ENCODE peak calls at places on chromosomes 7 and 10, in four cellular contexts. O is stomach, S is spleen, G is K562. K is an unnamed sample.
A peak's percentile ranks its signal among the peaks of the same experiment; 100 is the strongest.

GRCh38 chr7:41418337-41418736 is 284.6 kb downstream of the INHBA start:
- DNase-seq in G (no peak), S (no peak), O (no peak), K (no peak)

GRCh38 chr7:46752881-46753366 is 829.0 kb downstream of the TNS3 start:
- DNase-seq in O (no peak), G (no peak), S (no peak), K (no peak)

GRCh38 chr10:77702166-77702565 is 64.6 kb upstream of the KCNMA1 start:
- DNase-seq in G (no peak), O (no peak), S (no peak), K (no peak)

GRCh38 chr10:33358016-33358415 is 23.5 kb upstream of the NRP1 start:
- DNase-seq in O (no peak), G (no peak), S (no peak), K (no peak)

GRCh38 chr10:118911361-118911760 is 118.2 kb upstream of the NANOS1 start:
- DNase-seq in S (no peak), O (no peak), G (no peak), K (no peak)

GRCh38 chr7:1665721-1666250 is 4.3 kb upstream of the ELFN1 start:
- DNase-seq in S (peak; percentile 77), O (no peak), G (peak; percentile 70), K (peak; percentile 87)

GRCh38 chr10:128568041-128568440 is 441.8 kb upstream of the MKI67 start:
- DNase-seq in G (no peak), O (no peak), S (no peak), K (no peak)

GRCh38 chr7:373818-374705 is 84.1 kb downstream of the FOXL3 start:
- DNase-seq in S (no peak), O (peak; percentile 25), G (no peak), K (peak; percentile 10)

GRCh38 chr7:2198206-2198605 is 34.5 kb downstream of the MAD1L1 start:
- DNase-seq in S (no peak), O (peak; percentile 66), G (no peak), K (peak; percentile 91)

GRCh38 chr10:101091546-101092290 is 29.9 kb downstream of the KAZALD1 start:
- DNase-seq in S (no peak), G (no peak), O (no peak), K (no peak)

GRCh38 chr10:66627156-66627555 is 298.7 kb upstream of the LRRTM3 start:
- DNase-seq in O (no peak), G (no peak), S (no peak), K (no peak)

GRCh38 chr10:25778646-25779045 is 155.4 kb upstream of the MYO3A start:
- DNase-seq in O (no peak), S (no peak), G (no peak), K (no peak)

GRCh38 chr7:84009051-84009450 is 185.5 kb downstream of the SEMA3A start:
- DNase-seq in S (no peak), O (no peak), G (no peak), K (no peak)

GRCh38 chr10:103855424-103855823 is at the start of gene SH3PXD2A:
- DNase-seq in S (peak; percentile 74), G (no peak), O (no peak), K (no peak)

GRCh38 chr10:46520381-46520780 is 36.1 kb downstream of the GPRIN2 start:
- DNase-seq in G (no peak), O (peak; percentile 22), S (peak; percentile 75), K (peak; percentile 30)

GRCh38 chr7:100823140-100823525 is 4.2 kb downstream of the EPHB4 start:
- DNase-seq in O (no peak), G (no peak), S (no peak), K (no peak)

GRCh38 chr10:47041401-47042198 is 130.4 kb downstream of the PTPN20 start:
- DNase-seq in O (no peak), G (no peak), S (no peak), K (no peak)

GRCh38 chr10:59346321-59346720 is 16.0 kb downstream of the FAM13C start:
- DNase-seq in G (no peak), S (no peak), O (no peak), K (no peak)

GRCh38 chr7:33418251-33418701 is 288.9 kb downstream of the BBS9 start:
- DNase-seq in O (no peak), S (no peak), G (no peak), K (no peak)

GRCh38 chr7:5595545-5596045 is 172.0 kb upstream of the TNRC18 start:
- DNase-seq in O (no peak), G (peak; percentile 84), S (no peak), K (no peak)

GRCh38 chr7:100583132-100584045 is 2.5 kb downstream of the LRCH4 start:
- DNase-seq in G (no peak), O (peak; percentile 61), S (peak; percentile 95), K (peak; percentile 88)

GRCh38 chr7:109376576-109376975 is 806.9 kb downstream of the DNAJB9 start:
- DNase-seq in G (no peak), O (no peak), S (no peak), K (no peak)

GRCh38 chr7:19958309-19958896 is 185.0 kb upstream of the TMEM196 start:
- DNase-seq in G (no peak), S (no peak), O (no peak), K (no peak)
- H3K9me3 ChIP-seq in G (no peaks in the 10 kb centered on the region), S (peaks cover 11% of the 10 kb centered on the region), O (no peaks in the 10 kb centered on the region), K (no peaks in the 10 kb centered on the region)

GRCh38 chr7:74012842-74013249 is 15.1 kb upstream of the ELN start:
- DNase-seq in O (no peak), S (no peak), G (peak; percentile 53), K (peak; percentile 69)
- H3K27ac ChIP-seq in O (no peak overlapping the region), S (no peak overlapping the region), G (no peak overlapping the region), K (no peak overlapping the region)

DNA sequence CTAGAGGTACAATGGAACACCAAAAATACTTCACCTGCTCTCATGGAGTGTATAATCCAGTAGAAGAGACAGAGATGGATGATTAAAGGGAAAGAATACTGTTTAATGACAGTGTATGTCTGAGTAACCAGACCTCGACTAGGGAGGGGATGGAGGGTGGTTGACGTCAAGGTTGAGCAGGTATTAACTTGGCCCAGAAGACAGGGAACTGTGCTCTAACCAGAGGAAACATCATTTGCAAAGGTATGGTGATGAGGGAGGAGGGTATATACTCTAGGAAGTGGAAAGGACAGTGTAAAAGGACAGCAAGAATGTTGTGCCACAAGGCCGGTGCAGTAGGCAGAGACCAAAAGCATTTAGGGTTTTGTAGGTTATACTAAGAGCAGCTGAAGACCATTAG is 2.9 kb downstream of the MIOS start:
- DNase-seq in G (no peak), S (no peak), O (no peak), K (no peak)
- TF ChIP-seq POLR2AphosphoS5 in G (no peak), S (peak; percentile 46), O (no peak), K (no peak)

GRCh38 chr7:157764946-157765537 is 428.2 kb downstream of the DNAJB6 start:
- DNase-seq in O (no peak), G (no peak), S (no peak), K (no peak)

GRCh38 chr7:157768198-157768597 is 431.4 kb downstream of the DNAJB6 start:
- DNase-seq in G (no peak), S (peak; percentile 55), O (no peak), K (peak; percentile 72)

GRCh38 chr7:157767466-157767865 is 430.7 kb downstream of the DNAJB6 start:
- DNase-seq in O (no peak), S (peak; percentile 52), G (no peak), K (no peak)

GRCh38 chr7:157764193-157764592 is 427.4 kb downstream of the DNAJB6 start:
- DNase-seq in G (no peak), O (no peak), S (no peak), K (no peak)

GRCh38 chr7:157766098-157766497 is 429.3 kb downstream of the DNAJB6 start:
- DNase-seq in O (no peak), G (no peak), S (no peak), K (no peak)
- H3K9me3 ChIP-seq in O (peaks cover 6% of the 10 kb centered on the region), G (no peaks in the 10 kb centered on the region), S (peaks cover 21% of the 10 kb centered on the region), K (no peaks in the 10 kb centered on the region)

DNA sequence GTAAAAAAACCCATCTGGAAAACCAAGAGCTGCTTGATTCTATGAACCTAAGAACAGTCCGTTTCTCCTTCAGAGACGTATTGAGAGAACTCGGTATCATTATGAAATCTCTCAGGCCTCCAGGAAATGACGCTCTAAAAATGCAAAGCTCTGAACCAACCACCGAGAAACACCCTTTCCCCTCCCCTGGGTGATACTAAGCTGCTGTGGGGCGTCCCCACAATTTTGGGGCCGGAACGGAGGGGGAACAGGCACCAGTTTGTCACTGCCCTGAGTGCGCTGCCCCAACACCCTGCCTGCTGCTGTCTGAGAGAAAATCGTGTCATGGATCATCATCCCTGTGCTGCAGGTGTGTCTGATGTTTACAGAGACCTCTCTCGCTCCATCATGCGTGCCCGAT is 509.5 kb downstream of the DNAJB6 start:
- DNase-seq in S (no peak), O (no peak), G (no peak), K (no peak)
- H3K27ac ChIP-seq in S (no peak overlapping the region), O (no peak overlapping the region), G (no peak overlapping the region), K (no peak overlapping the region)

DNA sequence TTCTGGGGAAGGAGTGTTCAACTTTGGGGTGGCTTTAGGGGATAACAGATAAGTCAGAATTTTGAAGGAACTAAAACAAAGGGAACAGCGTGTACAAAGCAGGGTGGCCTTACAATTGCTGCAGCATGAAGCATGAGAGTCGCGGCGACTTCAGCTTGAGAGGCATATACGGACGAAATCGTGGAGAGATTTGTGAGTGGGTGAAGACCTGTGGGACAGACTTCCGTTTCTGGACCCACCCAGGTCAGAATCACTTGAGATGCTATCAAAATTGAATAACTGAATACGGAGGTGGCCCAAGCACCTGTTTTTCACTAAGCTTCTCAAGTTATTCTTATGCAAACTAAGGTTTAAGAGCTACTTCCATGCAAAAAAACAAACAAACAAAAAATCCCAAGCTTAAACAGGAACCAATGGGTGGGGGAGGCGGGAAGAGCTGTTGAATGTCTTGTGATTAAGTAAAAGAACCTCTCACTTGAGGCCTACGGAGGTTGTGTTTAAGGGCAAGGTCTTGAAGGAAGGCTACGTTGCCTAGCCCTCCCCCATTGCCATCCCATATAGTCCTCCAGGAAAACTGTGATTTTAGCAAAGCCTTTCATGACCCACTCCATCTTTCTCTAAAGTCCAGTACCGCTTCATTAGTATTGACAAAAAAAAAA is 1.4 kb upstream of the TRIM24 start:
- DNase-seq in G (no peak), S (no peak), O (no peak), K (no peak)
- TF ChIP-seq POLR2AphosphoS5 in G (no peak), S (no peak), O (no peak), K (no peak)

GRCh38 chr10:69854685-69855345 is 53.1 kb downstream of the COL13A1 start:
- DNase-seq in S (no peak), G (no peak), O (peak; percentile 39), K (no peak)

GRCh38 chr10:69851306-69851705 is 49.6 kb downstream of the COL13A1 start:
- DNase-seq in G (no peak), S (no peak), O (no peak), K (no peak)

GRCh38 chr10:69855346-69856163 is 53.8 kb downstream of the COL13A1 start:
- DNase-seq in G (no peak), O (no peak), S (no peak), K (no peak)

GRCh38 chr10:69849790-69850189 is 48.1 kb downstream of the COL13A1 start:
- DNase-seq in G (no peak), O (no peak), S (no peak), K (no peak)

GRCh38 chr10:69853064-69853463 is 51.4 kb downstream of the COL13A1 start:
- DNase-seq in G (no peak), O (no peak), S (no peak), K (no peak)
- H3K9me3 ChIP-seq in G (no peaks in the 10 kb centered on the region), O (no peaks in the 10 kb centered on the region), S (no peaks in the 10 kb centered on the region), K (no peaks in the 10 kb centered on the region)

GRCh38 chr10:35210961-35211360 is 84.3 kb downstream of the CREM start:
- DNase-seq in O (no peak), S (no peak), G (no peak), K (no peak)
- H3K27ac ChIP-seq in O (no peak overlapping the region), S (no peak overlapping the region), G (no peak overlapping the region), K (no peak overlapping the region)

K was measured in upper lobe of left lung.